ENCODE peak calls at places on chromosome 11, in ten cellular contexts. P is transverse colon; S is neural progenitor cell; B is right atrium auricular region; J is body of pancreas; Q is heart left ventricle; H is foreskin keratinocyte; R is tibial artery; I is CD4-positive, alpha-beta T cell; D is IMR-90. A is an unnamed sample.

GRCh38 chr11:84780689-84781293 is 846.4 kb downstream of the DLG2 start:
- DNase-seq in H (peak), R (no peak), S (peak), D (peak), Q (no peak), J (no peak), I (no peak), P (no peak), B (no peak), A (no peak)

GRCh38 chr11:64291746-64292457 is 800 bp downstream of the KCNK4 start:
- DNase-seq in R (no peak), S (no peak), B (no peak), P (no peak), Q (no peak), D (no peak), J (no peak), I (no peak), H (no peak), A (no peak)

GRCh38 chr11:110094298-110095073 is 1.3 kb downstream of the ZC3H12C start:
- DNase-seq in J (no peak), R (no peak), S (no peak), P (no peak), B (no peak), Q (no peak), I (no peak), H (no peak), D (no peak), A (no peak)

GRCh38 chr11:8913961-8914660 is 3.1 kb downstream of the AKIP1 start:
- DNase-seq in S (peak), P (peak), B (no peak), J (peak), R (no peak), I (peak), H (no peak), Q (no peak), D (peak), A (no peak)

GRCh38 chr11:3144296-3145205 is 20.6 kb downstream of the OSBPL5 start:
- DNase-seq in Q (no peak), H (no peak), S (no peak), R (no peak), B (no peak), D (no peak), P (no peak), I (no peak), J (no peak), A (no peak)

GRCh38 chr11:130778026-130778425 is 138.3 kb downstream of the SNX19 start:
- DNase-seq in B (no peak), P (no peak), I (no peak), Q (no peak), H (no peak), S (no peak), J (no peak), R (no peak), D (no peak), A (no peak)

GRCh38 chr11:115458877-115459276 is 45.3 kb downstream of the CADM1 start:
- DNase-seq in P (no peak), R (no peak), I (no peak), S (no peak), J (no peak), H (no peak), D (peak), B (no peak), Q (no peak), A (no peak)

GRCh38 chr11:87493516-87493915 is 455.8 kb downstream of the TMEM135 start:
- DNase-seq in D (peak), B (no peak), P (no peak), S (peak), I (no peak), R (no peak), J (no peak), Q (no peak), H (no peak), A (no peak)

GRCh38 chr11:13384837-13385417 is 78.1 kb downstream of the BTBD10 start:
- DNase-seq in D (peak), R (no peak), Q (no peak), J (peak), H (no peak), B (no peak), P (peak), S (peak), I (no peak), A (no peak)

GRCh38 chr11:64485077-64485476 is 105.9 kb upstream of the SLC22A12 start:
- DNase-seq in P (no peak), J (no peak), D (no peak), S (no peak), B (no peak), Q (no peak), R (no peak), I (no peak), H (no peak), A (no peak)

GRCh38 chr11:59264736-59265135 is 52.0 kb upstream of the MPEG1 start:
- DNase-seq in B (no peak), R (no peak), J (no peak), Q (no peak), I (no peak), H (no peak), D (no peak), P (no peak), S (no peak), A (no peak)

GRCh38 chr11:87443707-87444106 is 406.0 kb downstream of the TMEM135 start:
- DNase-seq in J (no peak), I (no peak), H (no peak), Q (no peak), S (no peak), D (no peak), P (no peak), B (no peak), R (no peak), A (no peak)

GRCh38 chr11:16572946-16573345 is 165.5 kb upstream of the C11orf58 start:
- DNase-seq in R (no peak), H (no peak), J (no peak), B (no peak), D (peak), S (no peak), P (no peak), I (no peak), Q (no peak), A (no peak)

GRCh38 chr11:68504432-68505066 is 44.0 kb downstream of the PPP6R3 start:
- DNase-seq in J (no peak), R (no peak), B (no peak), H (no peak), S (no peak), Q (no peak), D (no peak), I (no peak), P (no peak), A (no peak)

GRCh38 chr11:67382481-67383136 is 9.2 kb upstream of the RAD9A start:
- DNase-seq in H (no peak), D (peak), R (peak), I (peak), Q (peak), P (peak), J (peak), S (peak), B (peak), A (peak)

GRCh38 chr11:18379201-18379600 is 15.2 kb upstream of the LDHA start:
- DNase-seq in B (no peak), R (no peak), S (peak), J (peak), P (no peak), I (no peak), D (no peak), H (no peak), Q (no peak), A (no peak)

GRCh38 chr11:10294289-10294953 is 402 bp upstream of the SBF2 start:
- DNase-seq in B (no peak), S (peak), Q (peak), P (peak), J (peak), I (no peak), R (peak), D (peak), H (no peak), A (peak)

GRCh38 chr11:83007909-83008580 is 63.7 kb downstream of the RAB30 start:
- DNase-seq in S (peak), H (no peak), R (peak), I (no peak), B (peak), P (peak), D (peak), J (peak), Q (peak), A (peak)

GRCh38 chr11:118619444-118620205 is 12.2 kb downstream of the PHLDB1 start:
- DNase-seq in D (peak), Q (peak), P (no peak), B (peak), H (peak), R (peak), I (no peak), S (no peak), J (peak), A (no peak)

GRCh38 chr11:121931121-121931520 is 184.9 kb downstream of the BLID start:
- DNase-seq in R (no peak), P (no peak), I (no peak), B (no peak), Q (no peak), H (no peak), S (no peak), D (no peak), J (no peak), A (no peak)

GRCh38 chr11:69912911-69913451 is 93.8 kb upstream of the FGF3 start:
- DNase-seq in H (no peak), B (no peak), D (peak), I (no peak), S (peak), Q (peak), J (no peak), P (peak), R (peak), A (peak)

GRCh38 chr11:112012877-112013276 is 12.3 kb upstream of the DLAT start:
- DNase-seq in R (no peak), H (no peak), P (no peak), I (no peak), Q (no peak), B (no peak), S (no peak), J (no peak), D (peak), A (no peak)

GRCh38 chr11:28384418-28384817 is 276.2 kb downstream of the METTL15 start:
- DNase-seq in D (peak), R (no peak), B (no peak), S (no peak), I (no peak), P (no peak), H (peak), Q (no peak), J (no peak), A (no peak)

GRCh38 chr11:118691926-118692830 is 12.7 kb upstream of the TREH start:
- DNase-seq in P (peak), S (no peak), B (no peak), I (peak), R (no peak), J (peak), H (peak), D (peak), Q (no peak), A (no peak)

GRCh38 chr11:72363112-72363511 is 71.2 kb downstream of the CLPB start:
- DNase-seq in I (no peak), J (no peak), H (no peak), R (no peak), D (no peak), Q (no peak), P (no peak), B (no peak), S (no peak), A (no peak)

GRCh38 chr11:88431675-88432341 is 94.3 kb upstream of the CTSC start:
- DNase-seq in R (no peak), J (no peak), D (no peak), Q (no peak), P (no peak), I (no peak), H (no peak), S (no peak), B (no peak), A (no peak)

GRCh38 chr11:119793335-119793984 is 64.5 kb upstream of the NECTIN1 start:
- DNase-seq in R (no peak), D (no peak), I (no peak), P (no peak), Q (no peak), S (no peak), H (no peak), B (no peak), J (no peak), A (no peak)

GRCh38 chr11:13260963-13261599 is 16.5 kb upstream of the BMAL1 start:
- DNase-seq in H (no peak), Q (peak), S (no peak), B (no peak), I (no peak), P (no peak), R (peak), J (peak), D (peak), A (no peak)

GRCh38 chr11:100675115-100675650 is 11.9 kb upstream of the ARHGAP42 start:
- DNase-seq in H (no peak), Q (no peak), P (no peak), I (no peak), D (no peak), J (no peak), B (no peak), R (no peak), S (no peak), A (no peak)

GRCh38 chr11:44014968-44015623 is 32.7 kb upstream of the ACCSL start:
- DNase-seq in R (peak), Q (no peak), D (peak), P (no peak), S (no peak), B (peak), I (no peak), H (no peak), J (no peak), A (no peak)

GRCh38 chr11:123194308-123195181 is 503 bp downstream of the CLMP start:
- DNase-seq in J (no peak), H (no peak), Q (no peak), I (no peak), B (no peak), R (no peak), S (peak), P (no peak), D (peak), A (no peak)

DNA sequence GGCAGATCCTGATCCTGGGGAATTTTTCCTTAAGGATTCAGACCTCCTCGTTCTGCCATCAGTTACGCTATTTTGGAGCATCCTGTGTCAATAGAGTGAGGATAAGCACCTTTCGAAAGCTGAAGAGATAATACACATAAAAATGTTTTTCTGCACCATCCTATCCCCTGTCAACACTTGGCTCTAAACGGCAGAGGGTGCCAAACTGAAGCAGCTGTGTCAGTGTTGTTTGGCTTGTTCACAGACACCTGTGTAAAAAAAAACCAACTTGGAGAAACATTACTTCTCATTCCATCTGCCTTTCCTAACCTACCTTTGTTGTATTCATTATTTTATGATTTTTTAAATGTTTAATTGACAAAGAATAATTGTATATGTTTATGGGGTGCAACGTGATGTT is 417.0 kb upstream of the DDI1 start:
- DNase-seq in H (no peak), J (peak), Q (no peak), D (no peak), B (no peak), I (no peak), R (no peak), P (no peak), S (no peak), A (no peak)
- TF ChIP-seq CTCF in H (peak), J (peak), Q (no peak), D (no peak), B (no peak), I (no peak), R (no peak), P (no peak), S (no peak), A (peak)

GRCh38 chr11:73542175-73542574 is 55.7 kb downstream of the FAM168A start:
- DNase-seq in H (no peak), I (no peak), J (no peak), D (no peak), B (no peak), R (no peak), Q (no peak), S (no peak), P (no peak), A (no peak)

GRCh38 chr11:73539506-73540084 is 58.3 kb downstream of the FAM168A start:
- DNase-seq in Q (no peak), I (no peak), D (no peak), P (no peak), H (no peak), R (no peak), S (no peak), J (no peak), B (no peak), A (no peak)

GRCh38 chr11:73538381-73538872 is 59.5 kb downstream of the FAM168A start:
- DNase-seq in H (no peak), S (peak), I (no peak), R (no peak), J (no peak), P (no peak), D (no peak), Q (no peak), B (no peak), A (no peak)
- H3K27ac ChIP-seq in H (no peak), S (peak), I (no peak), R (no peak), J (no peak), P (no peak), D (no peak), Q (no peak), B (no peak), A (no peak)

GRCh38 chr11:27039873-27040272 is 742 bp upstream of the BBOX1 start:
- DNase-seq in H (no peak), D (no peak), Q (no peak), B (no peak), J (no peak), R (no peak), P (no peak), I (no peak), S (no peak), A (no peak)
- TF ChIP-seq CTCF in H (peak), D (no peak), Q (no peak), B (no peak), J (no peak), R (no peak), P (no peak), I (no peak), S (peak), A (peak)

GRCh38 chr11:81673001-81673400 is 1060.7 kb downstream of the FAM181B start:
- DNase-seq in R (no peak), D (no peak), B (no peak), P (no peak), S (no peak), J (no peak), I (no peak), Q (no peak), H (peak), A (no peak)
- H3K27ac ChIP-seq in R (no peak), D (no peak), B (no peak), P (no peak), S (no peak), J (no peak), I (no peak), Q (no peak), H (no peak), A (no peak)

DNA sequence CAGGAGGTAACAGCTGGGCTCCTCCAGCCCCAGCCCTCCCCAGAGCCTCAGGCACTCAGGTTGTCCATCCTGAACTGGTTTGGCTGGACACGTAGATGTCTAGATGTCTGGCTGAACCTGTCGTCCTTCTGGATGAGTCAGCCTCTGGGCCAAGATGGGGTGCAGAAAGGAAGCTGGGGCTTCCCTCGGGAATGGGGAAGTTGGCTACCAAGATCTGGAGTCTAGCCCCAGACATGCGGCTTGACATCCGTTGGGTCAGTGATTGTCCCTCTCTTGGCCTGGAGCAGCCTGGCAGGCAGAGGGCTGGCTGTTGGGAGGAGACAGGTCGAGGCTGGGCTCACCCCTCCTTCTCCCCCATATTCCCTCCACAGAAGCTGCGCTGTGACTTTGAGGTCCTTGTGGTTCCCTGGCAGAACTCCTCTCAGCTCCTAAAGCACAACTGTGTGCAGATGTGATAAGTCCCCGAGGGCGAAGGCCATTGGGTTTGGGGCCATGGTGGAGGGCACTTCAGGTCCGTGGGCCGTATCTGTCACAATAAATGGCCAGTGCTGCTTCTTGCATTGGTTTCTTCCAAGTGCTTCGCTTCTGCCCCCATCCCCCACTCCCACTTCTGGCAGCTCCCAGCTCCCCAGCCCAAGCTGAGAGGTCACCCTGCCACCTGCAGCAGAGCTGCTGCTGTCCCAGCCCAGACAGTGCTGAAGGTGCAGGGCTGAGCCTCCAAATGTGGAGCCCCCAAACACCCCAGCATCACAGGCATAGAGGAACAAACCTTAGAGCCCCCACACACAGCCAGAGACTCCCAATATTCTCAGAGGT is 1.3 kb downstream of the CST6 start:
- DNase-seq in I (no peak), Q (no peak), S (no peak), R (no peak), D (no peak), H (no peak), J (peak), P (no peak), B (no peak), A (no peak)
- TF ChIP-seq CTCF in I (no peak), Q (no peak), S (no peak), R (no peak), D (no peak), H (no peak), J (no peak), P (no peak), B (no peak), A (no peak)

DNA sequence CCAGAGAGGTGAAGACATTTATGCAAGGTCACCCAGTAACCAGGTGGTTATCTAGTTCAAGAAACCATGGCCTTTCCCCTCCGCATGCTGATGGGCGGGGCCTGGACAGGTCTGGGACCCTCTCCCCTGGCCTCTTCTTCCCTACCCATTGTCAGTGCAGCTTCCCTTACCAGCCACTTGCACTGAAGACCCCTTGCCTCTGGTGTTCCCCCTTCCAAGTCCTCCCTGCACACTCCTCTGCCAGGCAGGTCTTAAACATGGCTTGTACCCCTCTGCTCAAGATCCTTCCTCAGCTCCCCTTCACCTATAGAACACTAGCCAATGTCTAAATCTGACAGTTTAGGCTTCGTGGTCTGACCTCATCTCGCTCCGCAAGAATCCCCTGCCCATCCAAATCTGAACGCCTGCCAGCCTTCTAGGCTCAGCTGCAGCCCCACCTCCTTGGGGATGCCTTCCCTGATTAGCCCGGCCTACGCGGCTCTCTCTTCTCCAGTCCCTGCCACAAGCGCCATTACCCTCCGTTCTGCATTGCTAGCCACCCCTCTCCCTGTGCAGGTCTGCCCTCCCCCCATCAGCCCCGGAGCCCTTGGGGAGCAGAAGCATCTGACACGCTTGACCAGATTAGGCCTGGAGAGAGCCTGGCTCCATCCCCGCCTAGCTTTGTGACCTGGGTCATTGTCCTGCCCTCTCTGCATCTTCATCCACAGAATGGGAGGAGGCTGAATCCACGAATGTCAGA is 213.8 kb downstream of the DSCAML1 start:
- DNase-seq in H (no peak), Q (no peak), R (no peak), S (peak), J (no peak), D (no peak), I (no peak), B (no peak), P (no peak), A (peak)
- H3K27ac ChIP-seq in H (no peak), Q (no peak), R (no peak), S (no peak), J (no peak), D (no peak), I (no peak), B (no peak), P (no peak), A (no peak)

GRCh38 chr11:46133119-46133518 is 11.9 kb upstream of the PHF21A start:
- DNase-seq in Q (peak), I (no peak), H (no peak), D (no peak), B (no peak), R (no peak), J (peak), P (no peak), S (no peak), A (no peak)

GRCh38 chr11:46134061-46134460 is 12.8 kb upstream of the PHF21A start:
- DNase-seq in I (no peak), B (no peak), P (no peak), H (no peak), R (no peak), Q (no peak), S (no peak), D (no peak), J (no peak), A (no peak)

GRCh38 chr11:46129133-46129532 is 7.9 kb upstream of the PHF21A start:
- DNase-seq in Q (no peak), B (no peak), D (no peak), J (no peak), I (no peak), R (no peak), H (no peak), S (no peak), P (no peak), A (no peak)

GRCh38 chr11:46127150-46127638 is 5.9 kb upstream of the PHF21A start:
- DNase-seq in D (peak), J (peak), H (peak), Q (peak), P (peak), R (peak), S (peak), I (peak), B (no peak), A (no peak)

GRCh38 chr11:46130286-46130937 is 9.2 kb upstream of the PHF21A start:
- DNase-seq in B (no peak), H (no peak), I (no peak), S (no peak), J (no peak), R (no peak), D (no peak), Q (no peak), P (no peak), A (no peak)
- TF ChIP-seq CTCF in B (no peak), H (no peak), I (no peak), S (no peak), J (no peak), R (no peak), D (no peak), Q (no peak), P (no peak), A (no peak)

A was measured in right lobe of liver.